ENCODE peak calls at places on chromosomes 11 and 22, in four cellular contexts. T is GM23248, J is SK-N-SH, W is GM23338. Z is an unnamed sample.

GRCh38 chr11:69700278-69701140 is 3.3 kb downstream of the FGF19 start:
- DNase-seq in W (peak; percentile 86), J (peak; percentile 91), T (peak; percentile 19), Z (no peak)

GRCh38 chr22:32574957-32575893 is 100.6 kb downstream of the FBXO7 start:
- DNase-seq in J (peak; percentile 46), T (no peak), W (peak; percentile 12), Z (no peak)

GRCh38 chr11:95767498-95767897 is 22.1 kb downstream of the FAM76B start:
- DNase-seq in W (no peak), J (no peak), T (peak; percentile 83), Z (no peak)

GRCh38 chr11:66706989-66707388 is 22.0 kb downstream of the SPTBN2 start:
- DNase-seq in T (no peak), W (no peak), J (no peak), Z (no peak)

GRCh38 chr11:80330302-80330701 is 889.5 kb upstream of the TENM4 start:
- DNase-seq in W (no peak), J (no peak), T (no peak), Z (no peak)

GRCh38 chr11:77705877-77706579 is 68.4 kb upstream of the CLNS1A start:
- DNase-seq in T (no peak), W (no peak), J (no peak), Z (no peak)

GRCh38 chr11:70501933-70502540 is 103.7 kb downstream of the CTTN start:
- DNase-seq in T (no peak), W (no peak), J (no peak), Z (no peak)

GRCh38 chr11:110463153-110463552 is 33.4 kb downstream of the FDX1 start:
- DNase-seq in W (peak; percentile 71), J (peak; percentile 49), T (peak; percentile 63), Z (peak; percentile 20)

GRCh38 chr11:130121430-130121978 is 38.1 kb upstream of the ST14 start:
- DNase-seq in J (no peak), W (no peak), T (peak; percentile 73), Z (no peak)

GRCh38 chr22:35425971-35426800 is 26.2 kb downstream of the MCM5 start:
- DNase-seq in J (no peak), W (peak; percentile 70), T (peak; percentile 41), Z (no peak)

GRCh38 chr11:109940816-109941215 is 152.4 kb upstream of the ZC3H12C start:
- DNase-seq in T (peak; percentile 95), J (no peak), W (no peak), Z (no peak)

GRCh38 chr11:31640611-31641010 is 131.0 kb downstream of the ELP4 start:
- DNase-seq in J (no peak), T (no peak), W (peak; percentile 17), Z (no peak)

GRCh38 chr11:49208006-49208721 is at the start of gene FOLH1:
- DNase-seq in J (peak; percentile 15), W (peak; percentile 74), T (peak; percentile 24), Z (no peak)

GRCh38 chr11:110207089-110207488 is 89.3 kb downstream of the RDX start:
- DNase-seq in W (peak; percentile 36), J (no peak), T (no peak), Z (no peak)

GRCh38 chr22:30305906-30306628 is 16.8 kb upstream of the CASTOR1 start:
- DNase-seq in T (peak; percentile 30), J (no peak), W (no peak), Z (peak; percentile 70)

GRCh38 chr22:31230871-31231621 is 18.9 kb downstream of the LIMK2 start:
- DNase-seq in J (peak; percentile 37), W (peak; percentile 23), T (peak; percentile 74), Z (peak; percentile 63)

GRCh38 chr11:119085523-119085878 is 820 bp downstream of the HMBS start:
- DNase-seq in J (peak; percentile 41), W (no peak), T (peak; percentile 67), Z (no peak)

DNA sequence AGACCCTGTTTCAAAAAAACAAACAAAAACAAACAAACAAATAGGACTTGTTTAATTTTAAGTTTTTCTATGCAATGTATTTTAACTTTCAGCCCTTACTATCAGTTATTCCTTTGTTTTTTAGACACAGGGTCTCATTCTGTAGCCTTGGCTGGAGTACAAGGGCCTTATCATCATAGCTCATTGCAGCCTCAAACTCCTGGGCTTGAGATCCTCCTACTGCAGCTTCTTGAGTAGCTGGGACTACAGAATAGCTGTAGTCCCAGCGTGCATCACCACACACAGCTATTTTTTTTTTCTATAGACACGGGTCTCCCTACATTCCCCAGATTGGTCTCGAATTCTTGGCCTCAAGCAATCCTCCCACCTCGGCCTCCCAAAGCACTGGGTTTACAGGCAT is 44.5 kb downstream of the PIK3C2A start:
- DNase-seq in J (no peak), W (no peak), T (no peak), Z (no peak)
- H2AFZ ChIP-seq in J (no peak overlapping the region), W (no peak overlapping the region), T (no peak overlapping the region), Z (no peak overlapping the region)

DNA sequence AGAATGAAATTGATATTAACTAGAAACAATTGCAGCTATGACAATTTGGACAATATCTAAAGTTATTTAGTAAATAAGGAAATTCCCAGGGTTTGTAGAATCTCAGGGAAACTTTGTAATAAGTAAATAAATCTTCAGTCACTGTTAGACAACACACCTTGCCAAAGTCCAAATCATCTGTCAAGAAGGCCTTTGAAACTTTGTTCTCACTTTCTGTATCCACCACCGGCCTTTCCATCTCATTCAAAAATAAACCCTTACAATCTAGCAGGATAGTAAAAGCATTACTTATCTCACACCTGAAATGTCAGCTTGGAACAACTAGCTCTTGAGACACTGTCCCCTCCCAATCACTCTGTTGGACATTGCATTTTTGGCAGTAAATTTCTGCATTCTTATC is 7.9 kb downstream of the NNMT start:
- DNase-seq in T (no peak), J (no peak), W (no peak), Z (no peak)
- H3K4me3 ChIP-seq in T (peak overlapping the region; percentile 99), J (no peak overlapping the region), W (no peak overlapping the region), Z (no peak overlapping the region)

GRCh38 chr11:106399624-106400023 is 322.2 kb downstream of the AASDHPPT start:
- DNase-seq in J (no peak), T (no peak), W (no peak), Z (no peak)

GRCh38 chr11:106397787-106398355 is 320.4 kb downstream of the AASDHPPT start:
- DNase-seq in T (peak; percentile 48), W (no peak), J (no peak), Z (no peak)

GRCh38 chr11:106400949-106401545 is 323.6 kb downstream of the AASDHPPT start:
- DNase-seq in T (peak; percentile 27), W (no peak), J (no peak), Z (no peak)

GRCh38 chr11:106398396-106399074 is 321.1 kb downstream of the AASDHPPT start:
- DNase-seq in T (peak; percentile 70), W (no peak), J (no peak), Z (no peak)

DNA sequence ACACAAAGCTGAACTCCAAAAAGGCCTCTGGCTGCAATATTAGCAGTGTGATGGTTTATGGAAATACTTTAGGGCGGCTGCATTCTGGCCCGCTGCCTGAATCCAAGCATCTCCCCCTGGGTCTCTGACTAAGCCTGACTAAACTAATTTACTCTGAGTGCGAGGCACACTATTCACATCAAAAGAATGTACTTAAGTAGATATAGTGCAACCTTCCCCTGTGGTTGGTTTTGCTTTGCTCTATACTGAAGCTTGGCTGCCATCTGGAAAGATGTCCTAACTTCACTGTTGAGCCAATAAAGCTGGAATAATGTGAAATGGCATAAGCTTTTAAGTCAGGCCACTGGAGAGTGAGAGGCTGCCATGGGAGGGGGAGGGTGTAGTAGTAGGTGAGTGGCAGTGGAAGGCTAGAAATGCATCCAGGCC is 321.6 kb downstream of the AASDHPPT start:
- DNase-seq in J (peak; percentile 6), T (peak; percentile 99), W (no peak), Z (no peak)
- TF ChIP-seq EZH2phosphoT487 in J (no peak), T (no peak), W (no peak), Z (no peak)

GRCh38 chr11:30314625-30315024 is 8.3 kb upstream of the ARL14EP start:
- DNase-seq in W (peak; percentile 27), J (no peak), T (peak; percentile 50), Z (no peak)
- H2AFZ ChIP-seq in W (no peak overlapping the region), J (no peak overlapping the region), T (no peak overlapping the region), Z (no peak overlapping the region)

GRCh38 chr11:46352063-46352841 is 5.0 kb downstream of the DGKZ start:
- DNase-seq in W (peak; percentile 85), J (peak; percentile 85), T (peak; percentile 51), Z (peak; percentile 71)
- H3K4me3 ChIP-seq in W (no peak overlapping the region), J (no peak overlapping the region), T (no peak overlapping the region), Z (no peak overlapping the region)

GRCh38 chr22:43983808-43984207 is 28.6 kb downstream of the SAMM50 start:
- DNase-seq in W (no peak), J (no peak), T (no peak), Z (no peak)
- TF ChIP-seq EZH2phosphoT487 in W (no peak), J (no peak), T (no peak), Z (no peak)